ENCODE peak calls at places on chromosomes 2 and 18, in five cellular contexts. B is PC-3, M is mammary epithelial cell, U is HCT116, C is GM23248. F is an unnamed sample.

GRCh38 chr2:59449264-59449663 is 1104.2 kb downstream of the BCL11A start:
- DNase-seq in M (peak), C (no peak), B (no peak), U (no peak), F (no peak)

GRCh38 chr2:179711375-179711774 is 150.0 kb downstream of the ZNF385B start:
- DNase-seq in M (peak), C (no peak), B (peak), U (no peak), F (peak)

GRCh38 chr2:74524955-74525716 is 895 bp downstream of the DQX1 start:
- DNase-seq in C (no peak), U (no peak), B (no peak), M (no peak), F (no peak)

GRCh38 chr18:76821875-76822509 is 365 bp upstream of the ZNF236 start:
- DNase-seq in M (peak), B (peak), U (no peak), C (peak), F (no peak)

GRCh38 chr2:61016392-61017002 is 1.0 kb upstream of the PEX13 start:
- DNase-seq in C (no peak), B (peak), M (peak), U (no peak), F (peak)

GRCh38 chr2:170115501-170116229 is 62.3 kb upstream of the MYO3B start:
- DNase-seq in U (no peak), C (no peak), B (no peak), M (no peak), F (no peak)

GRCh38 chr2:98769784-98770183 is 38.9 kb upstream of the MGAT4A start:
- DNase-seq in B (peak), U (no peak), M (no peak), C (no peak), F (peak)

GRCh38 chr18:8800041-8800441 is 94.7 kb downstream of the MTCL1 start:
- DNase-seq in M (no peak), C (peak), U (no peak), B (no peak), F (no peak)

GRCh38 chr2:72130671-72131360 is 16.8 kb downstream of the CYP26B1 start:
- DNase-seq in U (no peak), C (no peak), M (no peak), B (no peak), F (no peak)

GRCh38 chr2:205868773-205869333 is 186.6 kb downstream of the NRP2 start:
- DNase-seq in C (no peak), U (no peak), M (peak), B (peak), F (no peak)

GRCh38 chr2:236180501-236180816 is 12.3 kb upstream of the GBX2 start:
- DNase-seq in B (no peak), C (peak), M (no peak), U (no peak), F (no peak)
- TF ChIP-seq EZH2 in B (no peak), C (no peak), M (no peak), U (no peak), F (no peak)

GRCh38 chr2:241558532-241559488 is at the start of gene BOK:
- DNase-seq in C (peak), U (peak), M (peak), B (peak), F (peak)
- TF ChIP-seq EZH2 in C (no peak), U (no peak), M (no peak), B (no peak), F (no peak)

GRCh38 chr2:3132466-3132865 is 245.2 kb downstream of the EIPR1 start:
- DNase-seq in C (no peak), M (no peak), B (no peak), U (no peak), F (no peak)
- TF ChIP-seq EZH2 in C (no peak), M (no peak), B (no peak), U (no peak), F (no peak)

GRCh38 chr2:70962885-70963878 is 15.2 kb upstream of the ANKRD53 start:
- DNase-seq in C (no peak), U (no peak), B (no peak), M (no peak), F (no peak)
- TF ChIP-seq EZH2 in C (no peak), U (no peak), B (no peak), M (no peak), F (no peak)

GRCh38 chr2:176128172-176129012 is 1.1 kb upstream of the HOXD8 start:
- DNase-seq in U (no peak), B (no peak), C (peak), M (no peak), F (no peak)
- TF ChIP-seq EZH2 in U (no peak), B (no peak), C (no peak), M (peak), F (no peak)

DNA sequence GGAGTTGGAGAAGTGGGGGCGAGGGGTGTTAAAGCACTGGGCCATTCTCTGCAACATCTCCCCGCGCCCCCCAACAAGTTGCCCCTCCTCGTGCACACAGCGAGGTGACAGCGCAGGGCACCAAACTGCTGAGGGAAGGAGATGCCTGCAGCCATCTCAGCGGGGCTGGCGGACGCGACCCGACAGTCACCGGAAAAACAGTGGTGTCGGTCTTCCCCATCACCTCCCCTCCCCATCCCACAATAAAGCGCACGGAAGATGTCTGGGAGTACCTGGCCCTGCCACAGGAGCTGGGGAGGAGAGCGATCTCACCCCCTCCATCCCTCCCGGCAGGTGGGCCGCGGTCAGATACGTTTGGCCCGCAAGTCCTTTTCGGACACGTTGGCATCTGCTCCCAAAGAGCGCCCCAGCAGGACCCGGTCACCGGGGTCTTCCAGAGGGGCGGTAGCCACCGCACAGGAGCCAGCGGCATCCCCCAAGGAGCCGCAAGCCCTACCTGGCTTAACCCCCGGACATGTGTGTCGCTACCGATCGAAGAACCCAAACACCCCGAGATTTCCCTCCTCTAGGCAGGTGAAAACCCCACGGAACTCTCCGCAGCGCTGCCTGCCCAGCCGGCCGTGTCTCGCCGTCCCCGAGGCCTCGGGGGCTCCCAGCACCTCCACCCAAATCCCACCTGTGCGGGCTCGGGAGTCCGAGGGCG is 798 bp downstream of the ATP8B1 start:
- DNase-seq in B (no peak), U (no peak), C (no peak), M (no peak), F (no peak)
- TF ChIP-seq EZH2 in B (no peak), U (no peak), C (no peak), M (no peak), F (no peak)

GRCh38 chr2:45012733-45013132 is 3.5 kb upstream of the SIX2 start:
- DNase-seq in B (no peak), U (no peak), M (no peak), C (no peak), F (no peak)

GRCh38 chr2:45011621-45012602 is 2.7 kb upstream of the SIX2 start:
- DNase-seq in M (no peak), C (peak), B (no peak), U (no peak), F (no peak)

GRCh38 chr2:45010706-45011036 is 1.4 kb upstream of the SIX2 start:
- DNase-seq in M (no peak), U (no peak), C (peak), B (no peak), F (no peak)

GRCh38 chr2:45014016-45014702 is 4.9 kb upstream of the SIX2 start:
- DNase-seq in B (no peak), M (no peak), C (peak), U (no peak), F (no peak)

DNA sequence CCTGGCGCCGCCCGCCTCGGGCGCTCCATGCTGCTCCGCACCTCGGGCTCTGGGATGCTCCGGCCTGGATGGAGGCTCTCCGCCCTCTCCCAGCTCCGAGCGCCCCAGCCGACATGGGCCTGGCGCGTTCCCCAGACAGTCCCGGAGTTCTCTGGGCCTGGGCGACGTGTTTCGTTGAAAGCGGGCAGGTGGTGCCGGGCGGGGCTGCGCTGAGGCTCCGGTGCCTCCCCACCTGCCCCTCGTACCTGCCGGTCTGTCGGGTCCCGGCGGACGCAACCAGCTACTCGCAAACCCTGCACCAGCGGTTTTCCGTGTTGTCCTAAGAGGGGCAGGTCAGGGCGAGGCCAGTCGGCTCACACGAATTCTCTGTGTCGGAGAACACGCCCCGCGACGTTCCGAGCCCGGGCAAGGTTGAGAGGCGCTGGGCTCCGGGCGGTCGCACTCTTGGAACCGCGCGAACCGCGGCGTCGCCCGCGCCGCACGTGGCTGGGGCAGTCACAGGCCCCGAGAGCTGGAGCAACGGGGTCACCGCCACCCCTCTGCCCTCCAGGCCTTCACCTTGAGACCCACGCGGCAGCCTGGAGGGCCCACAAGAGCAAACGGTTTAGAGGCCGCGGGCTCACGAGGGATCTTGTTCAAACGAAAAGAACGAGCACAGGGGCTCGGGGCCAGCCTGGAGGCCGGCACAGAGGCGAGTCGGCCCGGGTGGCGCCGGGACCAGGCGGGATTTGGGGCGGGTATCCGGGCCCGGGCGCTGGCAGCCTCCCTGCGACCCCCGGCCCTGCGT is 4.2 kb upstream of the SIX2 start:
- DNase-seq in B (no peak), C (peak), U (no peak), M (no peak), F (no peak)
- TF ChIP-seq EZH2 in B (no peak), C (no peak), U (no peak), M (peak), F (no peak)